ENCODE peak calls at places on chromosome 10, in six cellular contexts. One of them, this sample, is unnamed.
A peak's percentile ranks its signal among the peaks of the same experiment; 100 is the strongest.

GRCh38 chr10:29736325-29737208 is 101.8 kb upstream of the SVIL start:
- DNase-seq in mucosa of descending colon: peak; percentile 75
- DNase-seq in mammary epithelial cell: peak; percentile 61
- DNase-seq in NCI-H2029: no peak
- DNase-seq in RPMI8226: no peak
- DNase-seq in right lobe of liver: peak; percentile 79
- DNase-seq in this sample: peak; percentile 48

GRCh38 chr10:65907199-65907712 is 1018.6 kb upstream of the LRRTM3 start:
- DNase-seq in mucosa of descending colon: no peak
- DNase-seq in mammary epithelial cell: no peak
- DNase-seq in NCI-H2029: no peak
- DNase-seq in RPMI8226: peak; percentile 3
- DNase-seq in right lobe of liver: no peak
- DNase-seq in this sample: no peak

GRCh38 chr10:87753995-87754866 is 63.8 kb downstream of the ATAD1 start:
- DNase-seq in mucosa of descending colon: no peak
- DNase-seq in mammary epithelial cell: no peak
- DNase-seq in NCI-H2029: no peak
- DNase-seq in RPMI8226: no peak
- DNase-seq in right lobe of liver: no peak
- DNase-seq in this sample: no peak

GRCh38 chr10:79090134-79090803 is 21.5 kb downstream of the ZMIZ1 start:
- DNase-seq in mucosa of descending colon: no peak
- DNase-seq in mammary epithelial cell: no peak
- DNase-seq in NCI-H2029: no peak
- DNase-seq in RPMI8226: no peak
- DNase-seq in right lobe of liver: no peak
- DNase-seq in this sample: no peak

GRCh38 chr10:13298748-13299436 is 972 bp downstream of the PHYH start:
- DNase-seq in mucosa of descending colon: no peak
- DNase-seq in mammary epithelial cell: no peak
- DNase-seq in NCI-H2029: no peak
- DNase-seq in RPMI8226: no peak
- DNase-seq in right lobe of liver: no peak
- DNase-seq in this sample: no peak

GRCh38 chr10:13001041-13001886 is at the start of gene CCDC3:
- DNase-seq in mucosa of descending colon: peak; percentile 42
- DNase-seq in mammary epithelial cell: no peak
- DNase-seq in NCI-H2029: no peak
- DNase-seq in RPMI8226: no peak
- DNase-seq in right lobe of liver: peak; percentile 44
- DNase-seq in this sample: peak; percentile 42

GRCh38 chr10:60518745-60519144 is 129.1 kb upstream of the ANK3 start:
- DNase-seq in mucosa of descending colon: no peak
- DNase-seq in mammary epithelial cell: no peak
- DNase-seq in NCI-H2029: no peak
- DNase-seq in RPMI8226: no peak
- DNase-seq in right lobe of liver: no peak
- DNase-seq in this sample: no peak

GRCh38 chr10:17851611-17852010 is 42.5 kb downstream of the MRC1 start:
- DNase-seq in mucosa of descending colon: no peak
- DNase-seq in mammary epithelial cell: no peak
- DNase-seq in NCI-H2029: no peak
- DNase-seq in RPMI8226: peak; percentile 62
- DNase-seq in right lobe of liver: peak; percentile 57
- DNase-seq in this sample: no peak

GRCh38 chr10:113565364-113565763 is 12.5 kb downstream of the HABP2 start:
- DNase-seq in mucosa of descending colon: no peak
- DNase-seq in mammary epithelial cell: peak; percentile 30
- DNase-seq in NCI-H2029: no peak
- DNase-seq in RPMI8226: no peak
- DNase-seq in right lobe of liver: no peak
- DNase-seq in this sample: no peak